ENCODE peak calls at places on chromosomes 16 and 17, in seven cellular contexts. B, I, N, C, A, R and L are unnamed samples.

GRCh38 chr16:54521327-54521726 is 234.7 kb upstream of the IRX3 start:
- DNase-seq in A (no peak), I (no peak), C (no peak), R (no peak), B (no peak), N (no peak), L (no peak)

GRCh38 chr17:76437467-76438402 is 15.2 kb downstream of the UBE2O start:
- DNase-seq in N (no peak), B (no peak), I (no peak), C (no peak), A (no peak), R (no peak), L (no peak)

GRCh38 chr16:55257971-55258613 is 65.9 kb upstream of the IRX6 start:
- DNase-seq in R (peak; percentile 60), A (peak; percentile 80), B (peak; percentile 49), N (peak; percentile 26), C (peak; percentile 74), I (peak; percentile 57), L (no peak)

GRCh38 chr16:2706611-2707311 is 13.3 kb downstream of the PRSS27 start:
- DNase-seq in B (no peak), C (no peak), I (no peak), A (no peak), N (no peak), R (no peak), L (no peak)

GRCh38 chr17:57292086-57292485 is 35.8 kb downstream of the MSI2 start:
- DNase-seq in N (no peak), C (no peak), I (no peak), B (no peak), R (peak; percentile 89), A (no peak), L (no peak)

GRCh38 chr17:9677411-9677810 is 32.1 kb downstream of the USP43 start:
- DNase-seq in B (no peak), A (no peak), R (peak; percentile 91), N (no peak), C (no peak), I (no peak), L (no peak)

GRCh38 chr16:10180771-10181163 is 1.5 kb downstream of the GRIN2A start:
- DNase-seq in B (peak; percentile 65), C (peak; percentile 82), A (peak; percentile 90), N (no peak), R (peak; percentile 2), I (peak; percentile 59), L (peak; percentile 11)

GRCh38 chr16:74724820-74725549 is 24.3 kb upstream of the MLKL start:
- DNase-seq in C (no peak), I (no peak), R (no peak), N (peak; percentile 82), B (no peak), A (peak; percentile 45), L (no peak)

GRCh38 chr16:12017583-12017982 is 41.0 kb downstream of the SNX29 start:
- DNase-seq in C (no peak), N (peak; percentile 80), I (no peak), R (no peak), B (no peak), A (no peak), L (no peak)

GRCh38 chr17:21370430-21370829 is 5.7 kb upstream of the KCNJ12 start:
- DNase-seq in R (no peak), C (peak; percentile 81), I (no peak), N (no peak), A (no peak), B (peak; percentile 69), L (peak; percentile 33)

GRCh38 chr17:83198366-83199341 is 119.2 kb downstream of the METRNL start:
- DNase-seq in C (no peak), N (no peak), A (no peak), B (no peak), I (no peak), R (no peak), L (no peak)

GRCh38 chr16:84225126-84225525 is 14.7 kb downstream of the KCNG4 start:
- DNase-seq in C (no peak), R (no peak), A (no peak), N (no peak), I (no peak), B (no peak), L (no peak)

GRCh38 chr17:40651939-40652338 is 4.3 kb upstream of the SMARCE1 start:
- DNase-seq in R (no peak), I (no peak), B (no peak), N (no peak), C (peak; percentile 37), A (no peak), L (no peak)

GRCh38 chr16:67814567-67814966 is 7.9 kb downstream of the TSNAXIP1 start:
- DNase-seq in C (no peak), B (no peak), R (no peak), N (no peak), A (no peak), I (no peak), L (no peak)

GRCh38 chr16:82337355-82337754 is 167.3 kb upstream of the MPHOSPH6 start:
- DNase-seq in I (no peak), R (peak; percentile 6), A (no peak), B (no peak), N (no peak), C (peak; percentile 62), L (no peak)

GRCh38 chr17:19384723-19385391 is 2.1 kb downstream of the MFAP4 start:
- DNase-seq in A (no peak), N (peak; percentile 91), C (peak; percentile 53), R (no peak), B (no peak), I (no peak), L (peak; percentile 75)

GRCh38 chr17:61161615-61162134 is 238.0 kb upstream of the TBX2 start:
- DNase-seq in N (peak; percentile 16), C (no peak), I (no peak), R (no peak), A (no peak), B (no peak), L (no peak)

GRCh38 chr16:50547944-50548658 is at the start of gene NKD1:
- DNase-seq in B (peak; percentile 74), N (peak; percentile 9), I (no peak), C (peak; percentile 87), A (peak; percentile 80), R (peak; percentile 74), L (peak; percentile 42)

GRCh38 chr16:56518435-56518834 is 1.4 kb downstream of the BBS2 start:
- DNase-seq in A (no peak), C (no peak), R (no peak), I (no peak), B (no peak), N (no peak), L (no peak)

DNA sequence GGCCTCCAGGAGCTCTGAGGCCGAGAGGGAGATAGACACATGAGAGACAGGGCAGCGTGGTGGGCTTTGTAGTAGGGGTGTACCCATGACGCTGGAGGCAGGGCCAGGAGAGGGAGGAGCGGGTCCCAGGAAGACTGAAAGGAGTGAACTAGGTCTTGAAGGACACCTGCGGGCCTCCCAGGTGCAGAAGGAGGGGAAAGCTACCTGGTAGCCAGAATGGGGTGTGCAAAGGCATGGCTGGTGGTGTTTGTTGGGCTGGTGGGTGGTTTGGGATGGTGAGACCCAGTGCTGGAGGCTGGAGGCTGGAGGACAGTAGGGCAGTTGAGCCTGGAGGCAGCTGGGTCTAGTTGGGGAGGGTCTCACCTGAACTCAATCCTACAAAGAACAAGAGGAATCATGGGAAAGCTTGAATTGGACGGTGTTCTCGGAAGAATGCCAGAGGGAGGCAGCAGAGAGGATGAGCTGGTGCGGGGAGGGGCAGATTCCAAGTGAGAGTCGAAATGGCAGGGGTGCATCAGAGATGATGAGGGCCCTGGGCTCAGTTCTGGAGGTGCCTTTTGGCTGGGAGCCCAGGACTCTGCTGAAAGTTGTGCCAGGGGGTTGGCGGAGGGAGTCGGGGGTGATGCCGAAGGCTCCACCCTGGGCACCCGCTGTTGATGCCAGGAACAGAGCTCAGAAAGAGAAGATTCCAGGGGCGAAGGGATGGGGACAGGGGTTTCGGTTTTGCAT is 21.2 kb downstream of the C1QTNF1 start:
- DNase-seq in I (no peak), C (peak; percentile 43), B (no peak), R (no peak), A (no peak), N (no peak), L (no peak)
- H3K4ac ChIP-seq in I (no peak overlapping the region), C (no peak overlapping the region), B (no peak overlapping the region), R (no peak overlapping the region), A (no peak overlapping the region), N (no peak overlapping the region), L (no peak overlapping the region)

GRCh38 chr17:37693328-37693727 is 50.1 kb upstream of the DDX52 start:
- DNase-seq in A (no peak), I (no peak), C (no peak), B (no peak), R (no peak), N (no peak), L (no peak)

GRCh38 chr17:37696366-37696765 is 48.5 kb downstream of the HNF1B start:
- DNase-seq in N (no peak), B (no peak), R (no peak), A (no peak), I (no peak), C (no peak), L (no peak)

GRCh38 chr17:37691807-37692206 is 48.6 kb upstream of the DDX52 start:
- DNase-seq in C (no peak), A (no peak), R (no peak), B (no peak), N (no peak), I (no peak), L (no peak)

GRCh38 chr17:37697331-37697730 is 47.5 kb downstream of the HNF1B start:
- DNase-seq in N (no peak), R (no peak), A (no peak), I (no peak), B (no peak), C (no peak), L (no peak)

DNA sequence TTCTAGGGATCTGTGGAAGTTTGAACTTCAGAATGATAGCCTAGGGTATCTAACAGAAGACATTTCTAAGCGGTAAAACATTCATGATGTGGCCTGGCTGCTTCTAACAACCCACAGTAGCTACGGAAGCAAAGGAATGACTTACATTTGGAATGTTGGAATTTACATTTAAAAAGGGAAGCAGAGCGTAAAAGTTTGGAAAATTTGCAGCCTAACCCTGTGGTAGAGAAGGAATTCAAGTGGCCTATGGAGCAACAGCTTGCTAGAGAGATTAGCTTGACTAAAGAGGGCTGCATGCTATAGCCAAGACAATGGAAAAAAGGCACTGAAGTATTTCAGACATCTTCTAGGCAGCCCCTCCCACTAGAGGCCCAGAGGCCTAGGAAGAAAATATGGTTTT is 50.1 kb downstream of the HNF1B start:
- DNase-seq in R (no peak), I (no peak), N (no peak), C (no peak), A (no peak), B (no peak), L (no peak)
- H3K27ac ChIP-seq in R (no peak overlapping the region), I (no peak overlapping the region), N (no peak overlapping the region), C (no peak overlapping the region), A (no peak overlapping the region), B (no peak overlapping the region), L (peak overlapping the region; percentile 68)

DNA sequence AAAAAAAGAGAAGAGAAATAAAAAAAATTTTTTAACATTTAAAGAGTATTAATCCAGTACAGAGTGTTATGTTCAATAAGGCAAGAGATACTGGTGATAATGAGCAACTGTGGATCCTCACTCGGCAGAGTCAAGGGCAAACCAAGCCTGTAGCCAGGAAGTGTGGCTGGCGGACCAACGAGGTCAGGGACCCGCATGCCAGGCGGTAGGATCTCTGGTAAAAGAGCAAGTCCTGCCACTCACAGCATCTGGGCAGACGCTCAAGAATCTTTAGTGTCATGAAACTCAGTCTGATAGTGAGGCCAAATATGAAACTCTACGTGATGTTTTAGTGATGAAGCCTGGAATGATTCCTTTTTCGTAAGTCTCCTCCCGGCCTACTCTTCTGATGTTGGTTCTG is 8.3 kb upstream of the GEMIN4 start:
- DNase-seq in A (no peak), B (no peak), R (no peak), I (no peak), N (no peak), C (no peak), L (no peak)
- H3K4ac ChIP-seq in A (no peak overlapping the region), B (no peak overlapping the region), R (no peak overlapping the region), I (no peak overlapping the region), N (no peak overlapping the region), C (no peak overlapping the region), L (no peak overlapping the region)

GRCh38 chr17:48577330-48577945 is 712 bp downstream of the HOXB4 start:
- DNase-seq in C (no peak), N (peak; percentile 84), B (no peak), I (no peak), R (no peak), A (no peak), L (peak; percentile 75)
- H3K27ac ChIP-seq in C (no peak overlapping the region), N (peak overlapping the region; percentile 98), B (no peak overlapping the region), I (no peak overlapping the region), R (peak overlapping the region; percentile 1), A (no peak overlapping the region), L (peak overlapping the region; percentile 37)